ENCODE peak calls at places on chromosome 5, in five cellular contexts. One of them, this sample, is unnamed.

GRCh38 chr5:77305921-77306320 is 95.4 kb downstream of the PDE8B start:
- DNase-seq in uterus: peak
- DNase-seq in Peyer's patch: no peak
- DNase-seq in CD8-positive, alpha-beta T cell: no peak
- DNase-seq in AG09309: peak
- DNase-seq in this sample: no peak

GRCh38 chr5:106397700-106398099 is 1273.0 kb downstream of the EFNA5 start:
- DNase-seq in uterus: no peak
- DNase-seq in AG09309: peak
- DNase-seq in CD8-positive, alpha-beta T cell: no peak
- DNase-seq in Peyer's patch: no peak
- DNase-seq in this sample: peak

GRCh38 chr5:59813761-59814562 is 79.6 kb downstream of the PDE4D start:
- DNase-seq in AG09309: no peak
- DNase-seq in uterus: no peak
- DNase-seq in Peyer's patch: no peak
- DNase-seq in CD8-positive, alpha-beta T cell: no peak
- DNase-seq in this sample: peak

GRCh38 chr5:77845273-77845646 is 69.1 kb upstream of the TBCA start:
- DNase-seq in Peyer's patch: no peak
- DNase-seq in AG09309: no peak
- DNase-seq in uterus: no peak
- DNase-seq in CD8-positive, alpha-beta T cell: no peak
- DNase-seq in this sample: no peak

GRCh38 chr5:14268236-14268701 is 125.1 kb downstream of the TRIO start:
- DNase-seq in uterus: no peak
- DNase-seq in Peyer's patch: no peak
- DNase-seq in AG09309: no peak
- DNase-seq in CD8-positive, alpha-beta T cell: no peak
- DNase-seq in this sample: peak

GRCh38 chr5:66958984-66959641 is 237.5 kb downstream of the CD180 start:
- DNase-seq in uterus: peak
- DNase-seq in CD8-positive, alpha-beta T cell: no peak
- DNase-seq in Peyer's patch: no peak
- DNase-seq in AG09309: peak
- DNase-seq in this sample: peak

GRCh38 chr5:68450245-68450852 is 234.8 kb downstream of the PIK3R1 start:
- DNase-seq in AG09309: peak
- DNase-seq in Peyer's patch: no peak
- DNase-seq in uterus: no peak
- DNase-seq in CD8-positive, alpha-beta T cell: no peak
- DNase-seq in this sample: peak

GRCh38 chr5:34854459-34855174 is 15.7 kb downstream of the TTC23L start:
- DNase-seq in uterus: no peak
- DNase-seq in Peyer's patch: no peak
- DNase-seq in AG09309: no peak
- DNase-seq in CD8-positive, alpha-beta T cell: no peak
- DNase-seq in this sample: no peak

GRCh38 chr5:113256671-113257452 is 177.9 kb downstream of the TSSK1B start:
- DNase-seq in CD8-positive, alpha-beta T cell: no peak
- DNase-seq in AG09309: no peak
- DNase-seq in Peyer's patch: no peak
- DNase-seq in uterus: no peak
- DNase-seq in this sample: no peak

DNA sequence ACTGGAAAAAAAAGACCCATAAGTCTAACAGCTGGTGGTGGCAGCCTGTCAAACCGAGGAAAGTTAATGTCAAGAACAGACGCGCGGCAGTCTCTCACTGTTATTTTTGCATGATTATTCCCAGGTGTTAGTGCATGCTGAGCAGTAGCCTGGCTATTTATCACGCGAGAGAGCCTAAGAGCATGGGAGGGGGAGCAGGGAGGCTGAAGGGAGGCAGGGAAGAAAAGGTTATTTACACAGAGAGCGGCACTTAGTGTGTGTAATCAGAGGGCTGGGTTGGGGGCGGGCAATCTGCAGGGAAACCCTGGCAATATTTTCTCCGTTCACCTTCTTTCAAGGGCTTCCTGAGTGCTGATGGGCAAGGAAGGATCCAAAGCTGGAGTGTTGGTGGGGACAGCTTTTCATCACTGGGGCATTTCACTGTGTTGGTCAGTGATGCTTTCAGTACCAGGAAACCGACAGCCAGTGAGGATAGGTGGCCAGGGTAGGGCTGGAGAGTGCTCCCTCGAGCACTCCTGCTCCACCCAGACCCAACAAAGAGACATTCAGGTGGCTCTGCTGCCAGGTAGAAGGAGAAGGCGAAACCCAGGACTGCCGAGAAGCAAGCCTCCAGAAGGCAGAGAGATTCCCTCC is 39.6 kb downstream of the ZNF608 start:
- DNase-seq in CD8-positive, alpha-beta T cell: no peak
- DNase-seq in AG09309: peak
- DNase-seq in uterus: no peak
- DNase-seq in Peyer's patch: no peak
- DNase-seq in this sample: peak
- H3K4me3 ChIP-seq in CD8-positive, alpha-beta T cell: no peak
- H3K4me3 ChIP-seq in AG09309: no peak
- H3K4me3 ChIP-seq in uterus: no peak
- H3K4me3 ChIP-seq in Peyer's patch: no peak
- H3K4me3 ChIP-seq in this sample: no peak

DNA sequence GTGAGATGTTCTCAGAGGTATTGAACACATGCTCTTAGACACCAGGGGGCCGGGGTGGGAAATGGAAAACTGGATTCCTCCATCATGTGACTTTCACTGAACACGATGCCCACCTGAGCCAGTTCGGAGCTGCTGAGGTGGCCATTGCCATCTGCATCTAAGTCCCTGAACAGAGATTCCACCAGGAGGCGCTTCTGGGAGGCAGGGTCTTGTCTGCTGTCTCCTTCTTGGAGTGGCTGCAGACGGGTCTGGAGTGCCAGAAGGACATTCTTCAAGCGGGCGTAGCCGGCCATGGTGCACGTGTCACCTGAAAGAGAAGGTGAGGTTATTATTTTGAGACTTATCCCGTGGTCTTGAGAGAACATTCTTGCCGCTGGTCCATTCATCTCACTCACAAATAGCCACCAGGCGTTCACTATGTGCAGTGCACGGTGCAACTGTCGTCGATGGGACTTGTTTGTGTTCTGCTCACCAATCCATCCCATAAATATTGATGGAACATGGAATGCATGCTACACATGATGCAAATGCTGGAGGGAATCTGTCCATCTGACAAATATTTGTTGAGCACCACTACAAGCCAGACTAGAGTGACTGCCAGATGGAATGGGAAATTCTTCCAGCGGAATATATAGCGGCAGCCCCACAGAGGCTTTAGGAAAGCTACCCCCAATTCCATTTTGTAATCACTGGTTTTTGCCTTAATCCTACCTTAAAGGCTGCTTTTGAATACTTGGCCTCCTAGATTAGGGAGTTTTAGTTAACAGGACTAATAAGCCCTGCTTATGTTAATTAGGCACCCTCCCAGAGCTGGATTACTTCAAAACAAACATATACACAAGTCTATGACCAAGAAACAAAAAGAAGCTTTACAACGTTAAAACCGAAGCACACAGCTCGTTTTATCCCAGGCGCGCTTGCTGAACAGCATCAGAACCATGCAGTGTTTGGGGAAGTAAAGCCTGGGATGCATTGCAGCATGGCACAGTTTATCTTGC is 264.8 kb downstream of the HSPA4 start:
- DNase-seq in Peyer's patch: no peak
- DNase-seq in AG09309: no peak
- DNase-seq in uterus: no peak
- DNase-seq in CD8-positive, alpha-beta T cell: no peak
- DNase-seq in this sample: no peak
- TF ChIP-seq CTCF in Peyer's patch: peak
- TF ChIP-seq CTCF in AG09309: peak
- TF ChIP-seq CTCF in uterus: no peak
- TF ChIP-seq CTCF in CD8-positive, alpha-beta T cell: no peak
- TF ChIP-seq CTCF in this sample: no peak

GRCh38 chr5:150780180-150780692 is 1.7 kb downstream of the SMIM3 start:
- DNase-seq in uterus: peak
- DNase-seq in AG09309: no peak
- DNase-seq in Peyer's patch: peak
- DNase-seq in CD8-positive, alpha-beta T cell: no peak
- DNase-seq in this sample: peak
- H3K4me3 ChIP-seq in uterus: peak
- H3K4me3 ChIP-seq in AG09309: peak
- H3K4me3 ChIP-seq in Peyer's patch: no peak
- H3K4me3 ChIP-seq in CD8-positive, alpha-beta T cell: no peak
- H3K4me3 ChIP-seq in this sample: peak

DNA sequence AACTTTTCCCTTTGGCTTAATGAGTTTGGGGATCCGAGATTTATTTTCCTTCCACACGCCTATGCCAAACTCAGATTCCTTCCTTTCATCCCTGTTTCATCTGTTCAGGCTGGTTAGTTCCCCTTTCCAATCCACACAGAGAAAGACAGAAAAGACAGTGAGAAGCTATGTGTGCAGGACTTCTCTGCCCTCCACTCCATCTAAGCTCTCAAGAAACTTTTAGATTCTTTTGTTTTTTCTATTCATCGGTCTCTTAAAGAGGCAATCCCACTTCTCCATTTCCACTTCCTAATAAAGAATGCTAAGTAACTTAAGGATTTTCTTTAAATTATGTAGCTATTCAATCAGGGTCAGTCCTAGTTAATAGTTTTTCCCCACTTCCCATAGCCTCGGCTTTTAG is 11.2 kb downstream of the ITGA1 start:
- DNase-seq in CD8-positive, alpha-beta T cell: no peak
- DNase-seq in Peyer's patch: no peak
- DNase-seq in uterus: no peak
- DNase-seq in AG09309: no peak
- DNase-seq in this sample: no peak
- TF ChIP-seq CTCF in CD8-positive, alpha-beta T cell: no peak
- TF ChIP-seq CTCF in Peyer's patch: no peak
- TF ChIP-seq CTCF in uterus: no peak
- TF ChIP-seq CTCF in AG09309: no peak
- TF ChIP-seq CTCF in this sample: no peak

GRCh38 chr5:153237671-153238332 is 252.7 kb upstream of the GRIA1 start:
- DNase-seq in CD8-positive, alpha-beta T cell: no peak
- DNase-seq in AG09309: no peak
- DNase-seq in uterus: no peak
- DNase-seq in Peyer's patch: no peak
- DNase-seq in this sample: no peak
- H3K4me3 ChIP-seq in CD8-positive, alpha-beta T cell: no peak
- H3K4me3 ChIP-seq in AG09309: no peak
- H3K4me3 ChIP-seq in uterus: no peak
- H3K4me3 ChIP-seq in Peyer's patch: no peak
- H3K4me3 ChIP-seq in this sample: no peak

DNA sequence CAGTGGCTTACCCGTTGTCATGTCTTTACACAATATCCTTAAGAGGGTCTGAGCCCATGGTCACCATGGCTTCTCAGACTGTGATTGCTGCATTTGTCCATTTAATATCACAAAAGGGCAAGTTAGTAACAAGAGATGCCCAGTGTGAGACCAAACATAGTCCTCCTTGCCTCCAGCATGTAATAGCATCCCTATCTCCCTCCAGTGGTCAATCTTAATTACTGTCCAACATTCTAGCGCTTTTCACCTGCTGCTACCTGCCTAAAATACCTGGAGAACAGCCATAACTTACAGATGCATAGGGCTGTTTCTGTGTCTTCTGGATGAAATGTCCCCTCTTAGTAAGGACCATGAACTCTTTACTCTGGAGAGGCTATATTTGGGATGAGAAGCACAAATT is 267.2 kb upstream of the DAB2 start:
- DNase-seq in Peyer's patch: no peak
- DNase-seq in AG09309: no peak
- DNase-seq in uterus: no peak
- DNase-seq in CD8-positive, alpha-beta T cell: no peak
- DNase-seq in this sample: peak
- TF ChIP-seq CTCF in Peyer's patch: peak
- TF ChIP-seq CTCF in AG09309: peak
- TF ChIP-seq CTCF in uterus: no peak
- TF ChIP-seq CTCF in CD8-positive, alpha-beta T cell: no peak
- TF ChIP-seq CTCF in this sample: peak

GRCh38 chr5:140801494-140801841 is 611 bp downstream of the PCDHA3 start:
- DNase-seq in AG09309: no peak
- DNase-seq in CD8-positive, alpha-beta T cell: no peak
- DNase-seq in Peyer's patch: no peak
- DNase-seq in uterus: no peak
- DNase-seq in this sample: no peak
- H3K4me3 ChIP-seq in AG09309: peak
- H3K4me3 ChIP-seq in CD8-positive, alpha-beta T cell: no peak
- H3K4me3 ChIP-seq in Peyer's patch: no peak
- H3K4me3 ChIP-seq in uterus: peak
- H3K4me3 ChIP-seq in this sample: no peak

GRCh38 chr5:178322736-178323540 is 90.3 kb upstream of the PHYKPL start:
- DNase-seq in AG09309: no peak
- DNase-seq in uterus: no peak
- DNase-seq in CD8-positive, alpha-beta T cell: no peak
- DNase-seq in Peyer's patch: no peak
- DNase-seq in this sample: no peak
- TF ChIP-seq CTCF in AG09309: no peak
- TF ChIP-seq CTCF in uterus: no peak
- TF ChIP-seq CTCF in CD8-positive, alpha-beta T cell: no peak
- TF ChIP-seq CTCF in Peyer's patch: no peak
- TF ChIP-seq CTCF in this sample: no peak

GRCh38 chr5:10858307-10858706 is 97.3 kb upstream of the DAP start:
- DNase-seq in uterus: no peak
- DNase-seq in AG09309: no peak
- DNase-seq in Peyer's patch: no peak
- DNase-seq in CD8-positive, alpha-beta T cell: no peak
- DNase-seq in this sample: no peak

GRCh38 chr5:10856646-10857332 is 95.8 kb upstream of the DAP start:
- DNase-seq in Peyer's patch: no peak
- DNase-seq in CD8-positive, alpha-beta T cell: no peak
- DNase-seq in AG09309: no peak
- DNase-seq in uterus: peak
- DNase-seq in this sample: peak

GRCh38 chr5:10856071-10856470 is 95.0 kb upstream of the DAP start:
- DNase-seq in CD8-positive, alpha-beta T cell: no peak
- DNase-seq in uterus: no peak
- DNase-seq in Peyer's patch: no peak
- DNase-seq in AG09309: no peak
- DNase-seq in this sample: no peak

GRCh38 chr5:10859393-10860195 is 98.6 kb upstream of the DAP start:
- DNase-seq in Peyer's patch: no peak
- DNase-seq in uterus: no peak
- DNase-seq in AG09309: no peak
- DNase-seq in CD8-positive, alpha-beta T cell: no peak
- DNase-seq in this sample: no peak

GRCh38 chr5:10857333-10857723 is 96.3 kb upstream of the DAP start:
- DNase-seq in AG09309: no peak
- DNase-seq in uterus: no peak
- DNase-seq in CD8-positive, alpha-beta T cell: no peak
- DNase-seq in Peyer's patch: no peak
- DNase-seq in this sample: no peak
- H3K4me3 ChIP-seq in AG09309: no peak
- H3K4me3 ChIP-seq in uterus: no peak
- H3K4me3 ChIP-seq in CD8-positive, alpha-beta T cell: no peak
- H3K4me3 ChIP-seq in Peyer's patch: no peak
- H3K4me3 ChIP-seq in this sample: no peak

DNA sequence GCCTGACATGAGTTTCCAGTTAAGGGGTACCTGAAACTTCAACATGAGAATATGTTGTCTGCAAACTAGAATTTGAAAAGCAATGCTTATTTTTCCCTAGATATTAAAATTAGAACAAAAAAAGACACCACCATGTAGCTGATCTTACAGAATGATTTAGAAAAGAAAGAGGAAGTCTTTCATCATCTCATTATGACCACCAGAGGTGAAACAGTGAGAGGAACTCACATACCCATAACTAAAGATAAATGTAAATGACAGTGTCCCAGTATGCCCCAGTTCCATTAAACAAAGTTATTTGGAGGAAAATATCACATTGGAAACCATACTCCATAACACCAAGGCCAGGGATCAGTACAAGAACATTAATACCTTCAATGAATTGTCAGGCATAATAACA is 6.9 kb downstream of the TAF7 start:
- DNase-seq in CD8-positive, alpha-beta T cell: no peak
- DNase-seq in uterus: no peak
- DNase-seq in AG09309: no peak
- DNase-seq in Peyer's patch: no peak
- DNase-seq in this sample: no peak
- TF ChIP-seq CTCF in CD8-positive, alpha-beta T cell: no peak
- TF ChIP-seq CTCF in uterus: no peak
- TF ChIP-seq CTCF in AG09309: no peak
- TF ChIP-seq CTCF in Peyer's patch: no peak
- TF ChIP-seq CTCF in this sample: no peak